ENCODE peak calls at places on chromosomes 5 and 9, in five cellular contexts. T, X, L, S and Y are unnamed samples.

GRCh38 chr9:6782981-6783380 is 25.2 kb downstream of the KDM4C start:
- DNase-seq in S (no peak), X (no peak), T (no peak), L (no peak), Y (no peak)

GRCh38 chr9:129889936-129890717 is 54.9 kb downstream of the USP20 start:
- DNase-seq in T (no peak), S (peak; percentile 71), X (no peak), L (no peak), Y (no peak)

GRCh38 chr5:143413964-143414669 is 10.6 kb upstream of the NR3C1 start:
- DNase-seq in X (no peak), L (peak; percentile 86), S (no peak), T (no peak), Y (no peak)

GRCh38 chr9:14198049-14198448 is 115.9 kb downstream of the NFIB start:
- DNase-seq in T (no peak), S (no peak), X (no peak), L (no peak), Y (no peak)

GRCh38 chr9:93117924-93118862 is 15.9 kb downstream of the NINJ1 start:
- DNase-seq in T (no peak), X (no peak), L (no peak), S (no peak), Y (no peak)

GRCh38 chr9:124869466-124869985 is 7.6 kb downstream of the ARPC5L start:
- DNase-seq in S (no peak), L (peak; percentile 69), T (no peak), X (no peak), Y (peak; percentile 46)

GRCh38 chr5:168647083-168647482 is 67.9 kb upstream of the PANK3 start:
- DNase-seq in T (no peak), S (peak; percentile 80), X (no peak), L (no peak), Y (peak; percentile 34)

GRCh38 chr9:35748239-35748857 is 680 bp downstream of the GBA2 start:
- DNase-seq in X (no peak), T (no peak), S (no peak), L (peak; percentile 65), Y (peak; percentile 29)

GRCh38 chr5:53031695-53032096 is 42.5 kb downstream of the ITGA2 start:
- DNase-seq in T (no peak), L (no peak), S (peak; percentile 40), X (peak; percentile 98), Y (peak; percentile 96)

GRCh38 chr9:110111868-110112267 is 96.1 kb downstream of the C9orf152 start:
- DNase-seq in S (peak; percentile 72), T (no peak), X (no peak), L (no peak), Y (no peak)

GRCh38 chr5:2739360-2740050 is 12.0 kb downstream of the IRX2 start:
- DNase-seq in X (no peak), L (no peak), T (no peak), S (peak; percentile 43), Y (no peak)

GRCh38 chr9:121599186-121599871 is 52.1 kb upstream of the DAB2IP start:
- DNase-seq in S (peak; percentile 93), T (peak; percentile 84), X (peak; percentile 26), L (no peak), Y (peak; percentile 57)

GRCh38 chr5:96788112-96788749 is 19.5 kb downstream of the ERAP1 start:
- DNase-seq in T (no peak), L (no peak), S (no peak), X (peak; percentile 17), Y (peak; percentile 77)

GRCh38 chr5:166907314-166907713 is 1384.1 kb upstream of the WWC1 start:
- DNase-seq in S (no peak), X (no peak), L (no peak), T (no peak), Y (peak; percentile 21)

GRCh38 chr5:142872795-142873194 is 102.6 kb downstream of the ARHGAP26 start:
- DNase-seq in T (no peak), X (peak; percentile 65), S (peak; percentile 59), L (no peak), Y (peak; percentile 36)

GRCh38 chr9:27866741-27867140 is 293.5 kb upstream of the C9orf72 start:
- DNase-seq in S (no peak), X (no peak), T (no peak), L (no peak), Y (no peak)

GRCh38 chr9:133935328-133936040 is 56.6 kb downstream of the VAV2 start:
- DNase-seq in S (no peak), L (no peak), T (no peak), X (peak; percentile 70), Y (peak; percentile 82)

GRCh38 chr5:133357758-133358157 is 254.6 kb downstream of the FSTL4 start:
- DNase-seq in T (no peak), S (no peak), L (no peak), X (no peak), Y (no peak)

GRCh38 chr9:87081523-87081922 is 134.2 kb upstream of the GAS1 start:
- DNase-seq in S (no peak), T (no peak), L (no peak), X (no peak), Y (no peak)

GRCh38 chr9:126219166-126219565 is 107.5 kb upstream of the MVB12B start:
- DNase-seq in X (no peak), T (no peak), L (no peak), S (no peak), Y (no peak)

GRCh38 chr9:8304720-8305119 is 505.1 kb upstream of the DMAC1 start:
- DNase-seq in L (no peak), T (no peak), X (no peak), S (no peak), Y (no peak)

GRCh38 chr5:107090471-107090870 is 580.3 kb downstream of the EFNA5 start:
- DNase-seq in S (no peak), X (no peak), L (no peak), T (no peak), Y (peak; percentile 58)

GRCh38 chr5:76402880-76403712 is at the start of gene IQGAP2:
- DNase-seq in X (peak; percentile 34), T (peak; percentile 76), S (peak; percentile 84), L (no peak), Y (peak; percentile 76)

GRCh38 chr5:147788023-147788422 is 5.5 kb upstream of the JAKMIP2 start:
- DNase-seq in X (no peak), T (no peak), L (no peak), S (no peak), Y (no peak)

GRCh38 chr5:79582186-79582585 is 30.1 kb upstream of the TENT2 start:
- DNase-seq in L (no peak), X (no peak), S (no peak), T (no peak), Y (no peak)

GRCh38 chr5:3281346-3281745 is 314.3 kb upstream of the IRX1 start:
- DNase-seq in T (no peak), S (no peak), L (no peak), X (no peak), Y (no peak)

DNA sequence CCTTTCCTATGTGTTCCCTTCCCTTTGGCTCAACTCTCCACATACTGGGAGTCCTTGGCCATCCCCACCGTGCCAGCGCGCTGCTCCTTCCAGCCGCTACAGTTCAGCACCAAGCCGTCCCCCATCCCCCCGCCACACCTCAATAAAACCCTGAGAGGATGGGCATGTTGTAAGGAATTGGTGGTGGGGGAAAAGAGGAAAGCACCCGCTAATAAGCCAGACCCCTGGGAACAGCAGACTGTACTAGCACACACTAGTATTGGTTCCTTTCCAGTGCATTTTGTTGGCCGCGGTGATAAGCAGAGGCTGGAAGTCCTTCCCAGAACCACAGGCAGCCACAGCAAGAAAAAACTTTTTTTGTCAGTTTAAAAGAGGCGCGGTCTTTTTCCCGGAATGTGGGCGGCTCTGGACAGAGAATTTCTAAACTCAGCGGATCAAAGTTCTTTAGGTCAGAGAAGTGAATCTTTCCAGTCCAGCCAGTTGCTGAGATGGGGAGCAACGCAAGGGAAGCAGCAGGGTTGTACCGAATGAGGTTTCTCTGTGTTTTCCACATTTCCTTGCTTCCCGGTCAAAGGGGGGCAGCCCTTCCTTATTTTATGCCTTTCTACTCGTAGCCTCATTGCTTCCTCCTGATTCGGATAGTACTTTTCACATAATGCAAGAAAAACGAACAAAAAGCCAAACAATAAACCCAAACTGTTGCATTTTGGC is 2.1 kb downstream of the CHSY3 start:
- DNase-seq in T (peak; percentile 14), L (no peak), S (peak; percentile 19), X (no peak), Y (peak; percentile 64)
- H3K4me2 ChIP-seq in T (peak overlapping the region; percentile 94), L (no peak overlapping the region), S (peak overlapping the region; percentile 79), X (peak overlapping the region; percentile 80), Y (peak overlapping the region; percentile 100)

DNA sequence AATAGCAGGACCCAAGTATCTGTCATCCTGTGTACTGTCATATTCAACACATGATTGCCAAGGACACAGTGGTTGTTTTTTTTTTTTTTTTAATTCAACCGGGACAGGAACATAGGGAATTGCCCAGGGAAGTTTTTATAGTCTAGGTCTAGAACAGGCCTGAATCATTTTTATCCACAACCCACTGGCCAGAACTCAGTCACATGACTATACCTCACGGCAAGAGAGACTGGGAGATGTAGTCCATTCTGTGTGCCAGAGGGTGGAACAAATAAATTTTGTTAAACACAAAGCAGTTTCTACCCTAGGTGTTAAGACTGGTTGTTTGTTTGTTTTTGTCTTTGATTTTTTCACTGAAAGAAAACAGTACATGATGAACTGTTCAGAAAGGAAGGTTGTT is 105.8 kb upstream of the SMARCA2 start:
- DNase-seq in X (no peak), T (no peak), S (no peak), L (no peak), Y (no peak)
- H3K4me2 ChIP-seq in X (no peak overlapping the region), T (no peak overlapping the region), S (no peak overlapping the region), L (no peak overlapping the region), Y (no peak overlapping the region)

DNA sequence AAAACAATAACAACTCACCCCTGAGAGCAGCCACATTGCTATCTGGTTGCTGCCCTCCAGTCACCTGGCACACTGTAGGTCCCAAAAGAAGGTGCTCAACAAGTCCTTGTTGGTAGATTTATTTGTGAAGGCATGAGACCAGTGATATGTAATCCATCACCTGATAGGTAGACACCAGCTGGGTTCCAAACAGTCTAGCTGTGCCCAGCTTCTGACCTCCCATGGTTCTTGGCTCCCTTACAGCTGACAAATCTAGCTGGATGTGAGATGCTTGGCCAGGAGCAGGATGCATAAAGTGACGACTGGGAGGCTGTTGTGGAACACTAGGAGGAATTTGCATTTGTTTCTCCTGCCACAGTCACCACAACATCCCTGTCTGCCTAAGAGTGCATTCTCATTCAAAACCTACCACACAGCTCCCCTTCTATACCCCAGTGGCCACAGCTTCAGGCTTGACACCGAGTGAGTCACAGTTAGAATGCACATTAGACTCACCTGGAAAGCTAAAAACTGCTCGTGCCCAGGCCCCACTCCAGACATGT is 7.8 kb upstream of the VLDLR start:
- DNase-seq in L (no peak), S (peak; percentile 74), T (no peak), X (no peak), Y (no peak)
- H3K4me2 ChIP-seq in L (no peak overlapping the region), S (no peak overlapping the region), T (no peak overlapping the region), X (no peak overlapping the region), Y (no peak overlapping the region)

GRCh38 chr5:117454716-117455212 is 880.1 kb upstream of the SEMA6A start:
- DNase-seq in X (peak; percentile 6), T (peak; percentile 9), L (peak; percentile 83), S (peak; percentile 86), Y (no peak)
- H3K4me2 ChIP-seq in X (no peak overlapping the region), T (peak overlapping the region; percentile 41), L (no peak overlapping the region), S (no peak overlapping the region), Y (no peak overlapping the region)